ENCODE peak calls at places on chromosomes 3 and 15, in nine cellular contexts. J is endothelial cell of umbilical vein, C is keratinocyte, A is neural progenitor cell, I is PC-3, D is GM12878, M is MM.1S, F is astrocyte, V is neuronal stem cell. Z is an unnamed sample.

GRCh38 chr3:25380222-25380739 is 47.8 kb upstream of the RARB start:
- DNase-seq in I (no peak), V (no peak), J (no peak), D (no peak), M (no peak), C (no peak), F (no peak), A (no peak), Z (no peak)

GRCh38 chr15:50261979-50262378 is 3.5 kb downstream of the HDC start:
- DNase-seq in C (no peak), A (no peak), D (no peak), F (no peak), I (no peak), J (no peak), V (no peak), M (no peak), Z (no peak)

GRCh38 chr3:113210608-113211369 is 568 bp upstream of the BOC start:
- DNase-seq in J (peak; percentile 10), V (no peak), M (no peak), F (peak; percentile 31), C (no peak), I (no peak), D (no peak), A (peak; percentile 49), Z (no peak)

GRCh38 chr3:13615019-13615528 is 66.1 kb downstream of the FBLN2 start:
- DNase-seq in D (no peak), A (no peak), V (no peak), M (no peak), F (no peak), I (no peak), C (no peak), J (no peak), Z (no peak)

GRCh38 chr3:50171540-50172301 is 16.6 kb downstream of the SEMA3F start:
- DNase-seq in F (no peak), M (no peak), V (no peak), J (no peak), C (no peak), I (no peak), A (no peak), D (no peak), Z (no peak)

GRCh38 chr3:17136251-17136721 is 251.5 kb downstream of the PLCL2 start:
- DNase-seq in J (no peak), C (no peak), M (no peak), A (peak; percentile 21), I (no peak), F (no peak), V (no peak), D (no peak), Z (no peak)

GRCh38 chr3:63228677-63229076 is 49.4 kb upstream of the SYNPR start:
- DNase-seq in I (peak; percentile 46), F (peak; percentile 27), C (no peak), J (peak; percentile 13), V (peak; percentile 14), M (peak; percentile 83), A (peak; percentile 62), D (no peak), Z (peak; percentile 11)

GRCh38 chr3:29583861-29584260 is 303.0 kb downstream of the RBMS3 start:
- DNase-seq in C (no peak), V (no peak), M (no peak), D (no peak), F (no peak), J (no peak), I (no peak), A (no peak), Z (no peak)

GRCh38 chr3:191761906-191762305 is 300.9 kb downstream of the PYDC2 start:
- DNase-seq in D (no peak), M (no peak), V (no peak), C (no peak), A (peak; percentile 39), I (no peak), F (no peak), J (no peak), Z (no peak)

GRCh38 chr3:193140381-193140780 is 100.6 kb upstream of the PLAAT1 start:
- DNase-seq in M (no peak), I (peak; percentile 6), C (no peak), V (no peak), F (peak; percentile 64), D (no peak), J (no peak), A (no peak), Z (no peak)

GRCh38 chr15:72365844-72366243 is 10.0 kb downstream of the HEXA start:
- DNase-seq in D (peak; percentile 68), I (no peak), F (no peak), J (no peak), A (no peak), V (no peak), C (no peak), M (no peak), Z (no peak)

GRCh38 chr3:25894101-25894500 is 104.2 kb downstream of the OXSM start:
- DNase-seq in D (no peak), J (no peak), C (no peak), I (no peak), F (no peak), A (no peak), V (no peak), M (no peak), Z (no peak)

GRCh38 chr3:107665351-107665750 is 142.6 kb downstream of the BBX start:
- DNase-seq in D (no peak), C (no peak), V (no peak), J (peak; percentile 48), M (no peak), A (no peak), F (no peak), I (no peak), Z (no peak)

GRCh38 chr3:149634573-149634972 is 23.3 kb downstream of the WWTR1 start:
- DNase-seq in J (no peak), D (no peak), M (no peak), I (no peak), C (no peak), A (no peak), F (no peak), V (no peak), Z (no peak)

GRCh38 chr3:17213102-17213501 is 328.3 kb downstream of the PLCL2 start:
- DNase-seq in F (no peak), D (no peak), V (no peak), J (no peak), M (no peak), A (no peak), C (no peak), I (peak; percentile 90), Z (peak; percentile 26)

GRCh38 chr15:49137861-49138260 is 17.5 kb downstream of the COPS2 start:
- DNase-seq in M (no peak), D (no peak), I (peak; percentile 33), F (peak; percentile 74), A (no peak), V (no peak), J (peak; percentile 50), C (no peak), Z (no peak)

GRCh38 chr3:197907196-197907595 is 42.8 kb upstream of the RPL35A start:
- DNase-seq in F (no peak), A (no peak), C (no peak), I (peak; percentile 23), M (no peak), D (no peak), J (no peak), V (no peak), Z (no peak)

GRCh38 chr15:71294636-71295241 is 179.5 kb downstream of the THSD4 start:
- DNase-seq in V (no peak), I (peak; percentile 97), D (no peak), J (no peak), C (peak; percentile 95), A (no peak), F (peak; percentile 97), M (no peak), Z (peak; percentile 92)

GRCh38 chr3:168249539-168250414 is 154.1 kb upstream of the GOLIM4 start:
- DNase-seq in M (peak; percentile 91), V (peak; percentile 88), A (peak; percentile 96), C (no peak), I (peak; percentile 77), J (peak; percentile 72), F (peak; percentile 68), D (no peak), Z (peak; percentile 83)

GRCh38 chr3:43659250-43659880 is 31.4 kb upstream of the ABHD5 start:
- DNase-seq in M (no peak), J (no peak), A (no peak), C (no peak), F (no peak), D (no peak), I (peak; percentile 12), V (no peak), Z (no peak)
- H3K27ac ChIP-seq in M (no peak overlapping the region), J (no peak overlapping the region), A (no peak overlapping the region), C (no peak overlapping the region), F (no peak overlapping the region), D (no peak overlapping the region), I (no peak overlapping the region), V (no peak overlapping the region), Z (no peak overlapping the region)

GRCh38 chr15:27241942-27242341 is 271.0 kb downstream of the GABRG3 start:
- DNase-seq in I (peak; percentile 12), D (no peak), V (no peak), A (no peak), J (no peak), M (no peak), C (no peak), F (peak; percentile 58), Z (no peak)
- H3K4me2 ChIP-seq in I (no peak overlapping the region), D (no peak overlapping the region), V (no peak overlapping the region), A (no peak overlapping the region), J (no peak overlapping the region), M (no peak overlapping the region), C (no peak overlapping the region), F (no peak overlapping the region), Z (no peak overlapping the region)

DNA sequence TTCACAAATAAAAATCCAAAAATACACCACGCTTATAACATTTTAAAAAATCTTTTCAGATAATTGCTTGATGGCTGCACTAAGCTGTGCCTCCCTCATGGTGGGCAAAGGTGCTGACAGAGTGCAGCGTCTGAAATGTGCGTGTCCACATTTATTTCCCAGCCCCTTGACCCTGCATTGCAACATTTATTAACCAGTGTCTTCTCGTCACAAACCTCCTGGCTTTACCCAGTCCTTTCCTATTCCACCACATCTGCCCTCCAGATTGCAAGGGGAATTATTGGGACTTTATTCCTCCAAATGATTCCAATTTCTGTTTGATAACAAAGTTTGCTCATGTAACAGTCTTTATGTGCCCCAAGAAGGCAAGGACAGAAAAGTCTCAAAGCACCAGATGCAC is 5.5 kb downstream of the RASGRP1 start:
- DNase-seq in A (no peak), C (no peak), J (no peak), M (no peak), I (no peak), V (no peak), D (no peak), F (no peak), Z (no peak)
- H3K9ac ChIP-seq in A (no peak overlapping the region), C (no peak overlapping the region), J (no peak overlapping the region), M (no peak overlapping the region), I (no peak overlapping the region), V (no peak overlapping the region), D (no peak overlapping the region), F (no peak overlapping the region), Z (no peak overlapping the region)

DNA sequence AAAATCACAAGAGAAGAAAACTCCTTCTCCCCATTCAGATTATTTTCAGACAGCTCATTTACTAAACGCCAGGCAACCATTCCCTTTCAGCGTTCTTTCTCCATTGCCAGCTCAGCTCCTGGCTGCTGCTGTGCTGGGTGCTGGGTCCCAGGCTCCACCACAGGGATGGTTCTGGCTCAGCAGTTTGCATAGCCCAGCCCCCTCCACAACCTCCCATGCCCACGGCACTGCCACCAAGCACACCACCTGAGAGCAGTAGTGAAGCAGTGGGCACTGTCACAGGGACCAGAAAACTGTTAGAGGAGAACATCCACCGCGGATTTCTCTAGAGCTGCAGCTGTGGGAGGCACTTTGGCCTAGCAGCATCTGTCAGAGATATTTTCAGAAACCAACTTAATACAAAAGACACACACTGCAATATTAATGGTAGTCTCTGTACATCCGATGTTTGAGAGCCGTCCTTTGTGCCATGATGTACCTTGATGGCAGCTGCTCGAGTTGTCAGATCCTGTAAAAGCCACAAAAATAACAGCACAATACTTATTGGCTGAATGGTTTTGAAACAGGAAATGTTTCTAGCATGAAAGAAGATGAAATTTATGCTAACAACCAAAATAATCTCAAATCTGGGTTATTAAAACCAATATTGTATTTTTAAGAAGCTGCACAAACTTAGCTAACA is 445.3 kb upstream of the TBL1XR1 start:
- DNase-seq in C (no peak), J (no peak), A (no peak), D (no peak), I (no peak), F (no peak), V (no peak), M (no peak), Z (no peak)
- H3K27ac ChIP-seq in C (no peak overlapping the region), J (no peak overlapping the region), A (no peak overlapping the region), D (no peak overlapping the region), I (no peak overlapping the region), F (no peak overlapping the region), V (no peak overlapping the region), M (no peak overlapping the region), Z (no peak overlapping the region)